ENCODE peak calls at places on chromosomes 11 and 22, in eight cellular contexts. A is Panc1, V is GM23338, U is GM12878, M is HCT116, O is K562, H is HepG2, B is upper lobe of left lung. X is an unnamed sample.
A peak's percentile ranks its signal among the peaks of the same experiment; 100 is the strongest.

GRCh38 chr22:35480143-35480542 is 60.5 kb upstream of the RASD2 start:
- ATAC-seq in V (no peak), U (peak; percentile 27), A (no peak), B (peak; percentile 4), O (no peak), M (no peak), H (no peak), X (peak; percentile 60)

GRCh38 chr11:13772223-13773046 is 104.0 kb downstream of the FAR1 start:
- ATAC-seq in H (peak; percentile 77), O (peak; percentile 92), M (peak; percentile 86), A (peak; percentile 74), B (no peak), V (peak; percentile 78), U (peak; percentile 88), X (no peak)

GRCh38 chr22:36367479-36367878 is 20.3 kb downstream of the MYH9 start:
- ATAC-seq in O (no peak), A (no peak), V (no peak), M (no peak), H (no peak), U (no peak), B (peak; percentile 13), X (no peak)

GRCh38 chr22:35728639-35729308 is 11.1 kb downstream of the APOL5 start:
- ATAC-seq in V (no peak), B (no peak), A (no peak), U (no peak), H (no peak), M (no peak), O (no peak), X (no peak)

GRCh38 chr11:116461789-116462188 is 311.0 kb downstream of the BUD13 start:
- ATAC-seq in B (no peak), A (no peak), U (no peak), M (no peak), O (no peak), H (peak; percentile 71), V (peak; percentile 83), X (no peak)

GRCh38 chr11:109747839-109748238 is 325.8 kb downstream of the C11orf87 start:
- ATAC-seq in A (no peak), M (no peak), V (no peak), O (peak; percentile 73), H (no peak), B (no peak), U (no peak), X (no peak)

GRCh38 chr11:68617925-68618809 is 66.2 kb upstream of the GAL start:
- ATAC-seq in V (peak; percentile 23), B (peak; percentile 45), U (no peak), O (no peak), M (peak; percentile 35), A (peak; percentile 43), H (peak; percentile 46), X (no peak)

GRCh38 chr11:133809525-133810178 is 35.7 kb downstream of the SPATA19 start:
- ATAC-seq in B (no peak), V (peak; percentile 75), A (no peak), H (no peak), U (no peak), M (no peak), O (no peak), X (no peak)

GRCh38 chr22:42939941-42940653 is 74.9 kb downstream of the PACSIN2 start:
- ATAC-seq in H (peak; percentile 89), O (peak; percentile 61), M (peak; percentile 85), U (no peak), V (peak; percentile 55), B (peak; percentile 77), A (peak; percentile 87), X (peak; percentile 21)

GRCh38 chr22:22810471-22810870 is 77.1 kb upstream of the IGLL5 start:
- ATAC-seq in V (peak; percentile 41), U (no peak), M (no peak), H (no peak), B (no peak), A (no peak), O (peak; percentile 5), X (no peak)

GRCh38 chr22:27507066-27507715 is 294.4 kb downstream of the MN1 start:
- ATAC-seq in U (no peak), V (no peak), H (no peak), O (no peak), B (no peak), M (no peak), A (no peak), X (no peak)

GRCh38 chr22:38448945-38449745 is 5.9 kb downstream of the KCNJ4 start:
- ATAC-seq in O (no peak), V (no peak), M (no peak), U (no peak), A (peak; percentile 55), H (no peak), B (no peak), X (no peak)

GRCh38 chr22:24450600-24450999 is 23.2 kb downstream of the ADORA2A start:
- ATAC-seq in O (no peak), H (no peak), A (no peak), M (no peak), B (no peak), V (no peak), U (no peak), X (no peak)

GRCh38 chr11:109298865-109299264 is 123.1 kb upstream of the C11orf87 start:
- ATAC-seq in V (no peak), A (no peak), U (no peak), M (no peak), B (no peak), O (no peak), H (no peak), X (no peak)

GRCh38 chr11:20097319-20098221 is 62.7 kb downstream of the DBX1 start:
- ATAC-seq in U (no peak), H (no peak), V (no peak), O (peak; percentile 26), A (no peak), M (no peak), B (no peak), X (peak; percentile 52)

GRCh38 chr11:65776710-65777141 is 4.0 kb downstream of the AP5B1 start:
- ATAC-seq in H (no peak), V (no peak), B (no peak), A (no peak), M (no peak), O (no peak), U (no peak), X (no peak)

GRCh38 chr11:11171854-11172253 is 181.2 kb downstream of the CSNK2A3 start:
- ATAC-seq in H (no peak), M (no peak), U (peak; percentile 95), V (no peak), O (no peak), B (no peak), A (no peak), X (no peak)

GRCh38 chr11:80783561-80783960 is 1342.7 kb upstream of the TENM4 start:
- ATAC-seq in A (no peak), U (no peak), M (no peak), B (no peak), O (no peak), H (no peak), V (no peak), X (no peak)
- TF ChIP-seq POLR2AphosphoS5 in A (no peak), U (no peak), M (no peak), B (no peak), O (no peak), H (no peak), V (no peak), X (no peak)

GRCh38 chr11:120400564-120401364 is 64.6 kb downstream of the ARHGEF12 start:
- ATAC-seq in V (no peak), B (peak; percentile 46), H (peak; percentile 98), O (peak; percentile 85), M (peak; percentile 93), A (peak; percentile 95), U (peak; percentile 88), X (peak; percentile 66)
- TF ChIP-seq POLR2AphosphoS5 in V (no peak), B (no peak), H (no peak), O (no peak), M (peak; percentile 38), A (peak; percentile 77), U (no peak), X (no peak)

GRCh38 chr11:128685383-128686044 is 8.4 kb upstream of the FLI1 start:
- ATAC-seq in H (no peak), O (no peak), A (no peak), M (no peak), U (peak; percentile 32), B (no peak), V (no peak), X (no peak)

GRCh38 chr11:128688031-128688713 is 5.7 kb upstream of the FLI1 start:
- ATAC-seq in O (no peak), H (no peak), V (no peak), A (no peak), U (no peak), B (no peak), M (no peak), X (no peak)

GRCh38 chr11:128686045-128686741 is 7.7 kb upstream of the FLI1 start:
- ATAC-seq in H (peak; percentile 23), M (no peak), A (peak; percentile 35), O (no peak), V (peak; percentile 29), B (peak; percentile 24), U (peak; percentile 57), X (no peak)

GRCh38 chr11:128687321-128687720 is 6.6 kb upstream of the FLI1 start:
- ATAC-seq in M (peak; percentile 47), H (no peak), A (peak; percentile 55), B (peak; percentile 40), O (peak; percentile 63), V (peak; percentile 43), U (peak; percentile 18), X (peak; percentile 43)

DNA sequence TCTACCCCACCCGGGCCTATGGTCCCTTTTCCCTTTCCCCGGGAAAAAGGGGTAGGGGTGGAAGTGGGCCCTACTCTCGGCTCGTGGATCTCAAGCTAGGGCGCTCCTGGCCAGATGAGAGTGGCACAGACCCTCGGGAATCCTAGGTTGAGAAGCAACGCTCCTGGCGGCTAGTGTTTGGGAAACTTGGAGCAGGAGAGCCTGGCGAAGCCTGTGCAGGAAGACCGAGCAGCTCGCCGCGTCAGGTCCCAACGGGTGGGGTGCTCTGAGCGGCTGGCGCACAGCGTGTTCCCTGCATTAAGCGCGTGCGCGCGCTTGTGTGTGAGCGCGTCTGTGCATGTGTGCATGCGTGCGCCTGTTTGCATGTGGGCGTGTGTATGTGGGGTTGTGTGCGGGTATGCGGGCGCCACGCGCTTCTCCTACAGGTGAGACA is 7.1 kb upstream of the FLI1 start:
- ATAC-seq in O (no peak), B (peak; percentile 56), V (peak; percentile 29), M (no peak), U (peak; percentile 76), H (no peak), A (peak; percentile 70), X (peak; percentile 43)
- TF ChIP-seq POLR2AphosphoS5 in O (no peak), B (no peak), V (no peak), M (no peak), U (no peak), H (no peak), A (no peak), X (no peak)

GRCh38 chr11:33039274-33040126 is at the start of gene TCP11L1:
- ATAC-seq in A (peak; percentile 95), M (peak; percentile 84), O (peak; percentile 93), U (peak; percentile 87), H (peak; percentile 92), V (peak; percentile 88), B (peak; percentile 97), X (peak; percentile 93)
- TF ChIP-seq POLR2AphosphoS5 in A (peak; percentile 76), M (peak; percentile 10), O (no peak), U (peak; percentile 24), H (peak; percentile 18), V (peak; percentile 51), B (peak; percentile 47), X (peak; percentile 86)

X was measured in gastroesophageal sphincter.